ENCODE peak calls at places on chromosomes 3 and 15, in seven cellular contexts. Q is ovary, W is GM12865, U is cardiac muscle cell, K is heart right ventricle, F is tibial nerve, O is astrocyte. S is an unnamed sample.

GRCh38 chr3:83002869-83003445 is 1241.5 kb upstream of the GBE1 start:
- DNase-seq in Q (no peak), W (no peak), U (no peak), K (no peak), F (no peak), O (no peak), S (no peak)

GRCh38 chr3:36393563-36393962 is 13.3 kb downstream of the STAC start:
- DNase-seq in Q (no peak), W (no peak), U (no peak), K (no peak), F (no peak), O (peak), S (no peak)

GRCh38 chr15:87959080-87959479 is 297.5 kb downstream of the NTRK3 start:
- DNase-seq in Q (no peak), W (no peak), U (no peak), K (no peak), F (no peak), O (no peak), S (no peak)

GRCh38 chr3:10467904-10468610 is 37.3 kb downstream of the ATP2B2 start:
- DNase-seq in Q (no peak), W (no peak), U (no peak), K (no peak), F (no peak), O (no peak), S (no peak)

GRCh38 chr3:140122183-140122582 is 187.2 kb downstream of the CLSTN2 start:
- DNase-seq in Q (no peak), W (no peak), U (no peak), K (no peak), F (no peak), O (peak), S (peak)

GRCh38 chr3:154540950-154541604 is 111.1 kb upstream of the GPR149 start:
- DNase-seq in Q (no peak), W (no peak), U (no peak), K (no peak), F (no peak), O (peak), S (no peak)

GRCh38 chr15:41945221-41945620 is 27.1 kb downstream of the EHD4 start:
- DNase-seq in Q (no peak), W (no peak), U (no peak), K (no peak), F (no peak), O (no peak), S (no peak)

GRCh38 chr3:149771652-149772271 is 19.5 kb upstream of the COMMD2 start:
- DNase-seq in Q (peak), W (peak), U (peak), K (peak), F (peak), O (no peak), S (no peak)

GRCh38 chr15:55764398-55764797 is 21.4 kb upstream of the PRTG start:
- DNase-seq in Q (no peak), W (no peak), U (no peak), K (no peak), F (no peak), O (no peak), S (no peak)

GRCh38 chr3:169818330-169818729 is 5.6 kb upstream of the LRRC34 start:
- DNase-seq in Q (no peak), W (no peak), U (no peak), K (no peak), F (no peak), O (peak), S (peak)

GRCh38 chr15:100721758-100722550 is 119.6 kb downstream of the ASB7 start:
- DNase-seq in Q (peak), W (no peak), U (no peak), K (peak), F (peak), O (peak), S (peak)

GRCh38 chr3:16529264-16529663 is 15.8 kb upstream of the RFTN1 start:
- DNase-seq in Q (no peak), W (no peak), U (no peak), K (no peak), F (no peak), O (no peak), S (no peak)

GRCh38 chr15:90869601-90870353 is 1.4 kb downstream of the FURIN start:
- DNase-seq in Q (peak), W (peak), U (peak), K (peak), F (peak), O (peak), S (no peak)

GRCh38 chr3:52388933-52389332 is 56.0 kb downstream of the SEMA3G start:
- DNase-seq in Q (no peak), W (no peak), U (no peak), K (no peak), F (no peak), O (no peak), S (no peak)

GRCh38 chr15:63857459-63857856 is 23.7 kb upstream of the HERC1 start:
- DNase-seq in Q (no peak), W (no peak), U (no peak), K (no peak), F (no peak), O (no peak), S (no peak)

GRCh38 chr3:127699098-127699945 is 26.6 kb downstream of the ABTB1 start:
- DNase-seq in Q (peak), W (no peak), U (no peak), K (no peak), F (no peak), O (peak), S (no peak)

GRCh38 chr3:32644380-32644779 is 40.6 kb upstream of the CNOT10 start:
- DNase-seq in Q (no peak), W (no peak), U (no peak), K (no peak), F (no peak), O (no peak), S (no peak)

GRCh38 chr15:77852241-77853007 is 219.7 kb upstream of the LINGO1 start:
- DNase-seq in Q (no peak), W (no peak), U (no peak), K (no peak), F (no peak), O (no peak), S (no peak)

GRCh38 chr3:8658326-8659212 is 14.0 kb upstream of the SSUH2 start:
- DNase-seq in Q (peak), W (peak), U (peak), K (peak), F (peak), O (peak), S (no peak)

GRCh38 chr3:140420621-140421357 is 257.1 kb upstream of the TRIM42 start:
- DNase-seq in Q (no peak), W (no peak), U (no peak), K (no peak), F (no peak), O (peak), S (peak)

GRCh38 chr3:61060421-61060861 is 190.8 kb downstream of the FHIT start:
- DNase-seq in Q (no peak), W (no peak), U (no peak), K (no peak), F (no peak), O (no peak), S (no peak)

GRCh38 chr3:171157286-171157685 is 130.8 kb upstream of the SLC2A2 start:
- DNase-seq in Q (peak), W (no peak), U (no peak), K (peak), F (no peak), O (no peak), S (no peak)

GRCh38 chr3:188256764-188257163 is 102.8 kb downstream of the LPP start:
- DNase-seq in Q (no peak), W (no peak), U (no peak), K (no peak), F (no peak), O (no peak), S (no peak)

GRCh38 chr15:89828324-89829145 is 13.9 kb upstream of the ANPEP start:
- DNase-seq in Q (peak), W (no peak), U (peak), K (peak), F (peak), O (peak), S (no peak)

GRCh38 chr15:40859206-40859851 is 14.7 kb downstream of the RHOV start:
- DNase-seq in Q (peak), W (peak), U (peak), K (peak), F (peak), O (peak), S (no peak)

GRCh38 chr3:115113367-115113766 is 33.7 kb downstream of the ZBTB20 start:
- DNase-seq in Q (no peak), W (no peak), U (no peak), K (no peak), F (no peak), O (peak), S (no peak)

GRCh38 chr3:127288921-127289645 is 1.2 kb upstream of the PRR20G start:
- DNase-seq in Q (no peak), W (no peak), U (no peak), K (no peak), F (no peak), O (no peak), S (no peak)

GRCh38 chr3:99114565-99115291 is 213.2 kb upstream of the DCBLD2 start:
- DNase-seq in Q (no peak), W (peak), U (peak), K (no peak), F (no peak), O (peak), S (no peak)

GRCh38 chr15:67823371-67824156 is 1.7 kb upstream of the SKOR1 start:
- DNase-seq in Q (no peak), W (no peak), U (no peak), K (no peak), F (no peak), O (no peak), S (no peak)
- H3K4me3 ChIP-seq in Q (no peak), W (peak), U (no peak), K (peak), F (no peak), O (no peak), S (no peak)

GRCh38 chr3:56547486-56547885 is 9.5 kb upstream of the CCDC66 start:
- DNase-seq in Q (no peak), W (no peak), U (no peak), K (no peak), F (no peak), O (no peak), S (no peak)
- TF ChIP-seq CTCF in Q (no peak), W (no peak), U (no peak), K (no peak), F (no peak), O (no peak), S (no peak)

GRCh38 chr3:119786409-119786808 is 4.5 kb downstream of the NR1I2 start:
- DNase-seq in Q (no peak), W (no peak), U (no peak), K (no peak), F (no peak), O (no peak), S (no peak)
- H3K4me3 ChIP-seq in Q (no peak), W (no peak), U (no peak), K (no peak), F (no peak), O (no peak), S (no peak)

GRCh38 chr15:75809986-75810750 is 33.1 kb upstream of the UBE2Q2 start:
- DNase-seq in Q (no peak), W (peak), U (peak), K (no peak), F (no peak), O (no peak), S (no peak)
- TF ChIP-seq CTCF in Q (no peak), W (peak), U (peak), K (no peak), F (no peak), O (peak), S (peak)

DNA sequence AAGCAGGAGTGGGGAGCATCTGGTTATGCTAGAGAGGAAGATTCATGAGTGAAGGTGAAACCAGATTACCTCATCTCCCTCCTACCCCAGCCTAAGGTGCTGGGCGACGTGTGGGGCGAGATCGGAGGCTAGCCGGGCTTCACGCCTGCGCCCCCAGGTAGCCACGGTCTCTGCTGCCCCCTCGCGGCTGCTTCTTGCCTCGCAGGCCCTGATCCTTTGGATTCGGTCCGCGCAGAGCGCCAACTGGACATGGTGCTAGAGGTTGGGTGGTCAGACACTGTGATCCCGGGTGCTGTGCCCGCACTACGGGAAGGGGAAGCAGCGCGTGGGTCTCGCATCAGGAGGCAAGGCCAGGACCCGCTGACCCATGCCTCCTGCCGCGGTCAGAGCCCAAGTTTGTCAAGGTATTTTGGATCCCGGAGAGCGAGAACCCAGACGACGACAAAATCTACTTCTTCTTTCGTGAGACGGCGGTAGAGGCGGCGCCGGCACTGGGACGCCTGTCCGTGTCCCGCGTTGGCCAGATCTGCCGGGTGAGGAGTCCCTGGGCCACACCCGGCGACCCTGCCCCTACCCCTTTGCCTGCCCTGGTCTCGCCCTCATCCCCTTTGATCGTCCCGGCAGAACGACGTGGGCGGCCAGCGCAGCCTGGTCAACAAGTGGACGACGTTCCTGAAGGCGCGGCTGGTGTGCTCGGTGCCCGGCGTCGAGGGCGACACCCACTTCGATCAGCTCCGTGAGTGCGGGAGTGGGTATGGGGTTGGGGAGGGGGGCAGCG is 4.2 kb downstream of the SEMA3B start:
- DNase-seq in Q (peak), W (peak), U (peak), K (peak), F (peak), O (no peak), S (no peak)
- H3K4me3 ChIP-seq in Q (peak), W (no peak), U (no peak), K (peak), F (peak), O (no peak), S (no peak)

GRCh38 chr3:194985031-194985578 is 285.9 kb downstream of the XXYLT1 start:
- DNase-seq in Q (peak), W (no peak), U (peak), K (peak), F (peak), O (peak), S (no peak)
- TF ChIP-seq CTCF in Q (no peak), W (no peak), U (peak), K (peak), F (peak), O (peak), S (peak)

DNA sequence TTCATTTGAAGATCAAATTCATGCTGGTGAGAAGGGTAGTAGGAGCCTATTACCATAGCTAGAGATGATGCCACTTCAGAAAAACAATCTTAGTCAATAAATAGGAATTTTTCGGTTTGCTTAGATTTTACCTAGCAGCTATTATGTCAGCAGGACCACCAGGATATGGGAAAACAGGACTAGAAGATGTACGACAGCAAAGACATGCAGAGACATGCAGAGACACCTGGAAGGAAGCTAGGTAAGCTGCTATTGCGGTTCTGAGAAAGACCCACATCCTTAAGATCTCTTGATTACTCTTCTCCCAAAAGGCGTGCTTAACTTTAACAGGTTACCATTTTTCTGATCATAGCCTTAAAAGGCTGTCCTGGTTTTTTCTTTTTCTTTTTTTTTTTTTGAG is 64.8 kb upstream of the THSD4 start:
- DNase-seq in Q (no peak), W (no peak), U (no peak), K (no peak), F (no peak), O (no peak), S (no peak)
- H3K4me3 ChIP-seq in Q (no peak), W (no peak), U (no peak), K (no peak), F (no peak), O (no peak), S (no peak)

GRCh38 chr3:173742491-173742890 is 344.9 kb downstream of the NLGN1 start:
- DNase-seq in Q (no peak), W (no peak), U (no peak), K (no peak), F (no peak), O (no peak), S (no peak)
- TF ChIP-seq CTCF in Q (no peak), W (no peak), U (no peak), K (no peak), F (no peak), O (no peak), S (no peak)

GRCh38 chr3:168094580-168094876 is 1.2 kb downstream of the GOLIM4 start:
- DNase-seq in Q (no peak), W (no peak), U (peak), K (peak), F (no peak), O (peak), S (no peak)

GRCh38 chr3:168094877-168095610 is 680 bp downstream of the GOLIM4 start:
- DNase-seq in Q (peak), W (peak), U (peak), K (peak), F (peak), O (peak), S (no peak)

GRCh38 chr3:168093790-168094189 is 1.9 kb downstream of the GOLIM4 start:
- DNase-seq in Q (no peak), W (no peak), U (no peak), K (no peak), F (no peak), O (no peak), S (no peak)

GRCh38 chr3:168091961-168092360 is 3.8 kb downstream of the GOLIM4 start:
- DNase-seq in Q (no peak), W (no peak), U (peak), K (no peak), F (no peak), O (no peak), S (no peak)

GRCh38 chr3:168093229-168093628 is 2.5 kb downstream of the GOLIM4 start:
- DNase-seq in Q (no peak), W (no peak), U (no peak), K (no peak), F (no peak), O (no peak), S (no peak)
- H3K4me3 ChIP-seq in Q (no peak), W (peak), U (peak), K (peak), F (no peak), O (peak), S (peak)